ENCODE peak calls at places on chromosome 10, in six cellular contexts. One of them, this sample, is unnamed.

GRCh38 chr10:17460732-17461131 is 6.3 kb upstream of the ST8SIA6 start:
- DNase-seq in astrocyte: no peak
- DNase-seq in SK-N-SH: no peak
- DNase-seq in IMR-90: no peak
- DNase-seq in PC-3: no peak
- DNase-seq in HCT116: no peak
- DNase-seq in this sample: no peak

GRCh38 chr10:121741246-121741645 is 143.0 kb upstream of the FGFR2 start:
- DNase-seq in astrocyte: peak
- DNase-seq in SK-N-SH: no peak
- DNase-seq in IMR-90: peak
- DNase-seq in PC-3: no peak
- DNase-seq in HCT116: no peak
- DNase-seq in this sample: no peak

GRCh38 chr10:79046326-79046725 is 22.4 kb upstream of the ZMIZ1 start:
- DNase-seq in astrocyte: no peak
- DNase-seq in SK-N-SH: no peak
- DNase-seq in IMR-90: no peak
- DNase-seq in PC-3: no peak
- DNase-seq in HCT116: no peak
- DNase-seq in this sample: no peak

GRCh38 chr10:115093286-115093775 is at the start of gene ATRNL1:
- DNase-seq in astrocyte: no peak
- DNase-seq in SK-N-SH: peak
- DNase-seq in IMR-90: no peak
- DNase-seq in PC-3: no peak
- DNase-seq in HCT116: no peak
- DNase-seq in this sample: peak

GRCh38 chr10:128054163-128054970 is 71.9 kb downstream of the MKI67 start:
- DNase-seq in astrocyte: no peak
- DNase-seq in SK-N-SH: no peak
- DNase-seq in IMR-90: no peak
- DNase-seq in PC-3: no peak
- DNase-seq in HCT116: no peak
- DNase-seq in this sample: no peak

GRCh38 chr10:79102056-79102874 is 33.5 kb downstream of the ZMIZ1 start:
- DNase-seq in astrocyte: peak
- DNase-seq in SK-N-SH: peak
- DNase-seq in IMR-90: peak
- DNase-seq in PC-3: peak
- DNase-seq in HCT116: no peak
- DNase-seq in this sample: peak

GRCh38 chr10:101833466-101833865 is 10.1 kb downstream of the KCNIP2 start:
- DNase-seq in astrocyte: no peak
- DNase-seq in SK-N-SH: no peak
- DNase-seq in IMR-90: no peak
- DNase-seq in PC-3: no peak
- DNase-seq in HCT116: no peak
- DNase-seq in this sample: no peak

GRCh38 chr10:127619550-127619949 is 70.4 kb downstream of the NPS start:
- DNase-seq in astrocyte: no peak
- DNase-seq in SK-N-SH: no peak
- DNase-seq in IMR-90: no peak
- DNase-seq in PC-3: no peak
- DNase-seq in HCT116: no peak
- DNase-seq in this sample: no peak

GRCh38 chr10:70585555-70586243 is 16.8 kb downstream of the PRF1 start:
- DNase-seq in astrocyte: no peak
- DNase-seq in SK-N-SH: no peak
- DNase-seq in IMR-90: no peak
- DNase-seq in PC-3: no peak
- DNase-seq in HCT116: no peak
- DNase-seq in this sample: no peak

GRCh38 chr10:129335396-129335795 is 131.6 kb upstream of the MGMT start:
- DNase-seq in astrocyte: no peak
- DNase-seq in SK-N-SH: no peak
- DNase-seq in IMR-90: no peak
- DNase-seq in PC-3: no peak
- DNase-seq in HCT116: no peak
- DNase-seq in this sample: no peak

GRCh38 chr10:13100349-13101294 is 659 bp downstream of the OPTN start:
- DNase-seq in astrocyte: peak
- DNase-seq in SK-N-SH: no peak
- DNase-seq in IMR-90: peak
- DNase-seq in PC-3: peak
- DNase-seq in HCT116: no peak
- DNase-seq in this sample: peak

GRCh38 chr10:31320598-31321211 is 1.7 kb downstream of the ZEB1 start:
- DNase-seq in astrocyte: peak
- DNase-seq in SK-N-SH: peak
- DNase-seq in IMR-90: peak
- DNase-seq in PC-3: peak
- DNase-seq in HCT116: no peak
- DNase-seq in this sample: peak

GRCh38 chr10:102342958-102343357 is 52.5 kb upstream of the NFKB2 start:
- DNase-seq in astrocyte: peak
- DNase-seq in SK-N-SH: no peak
- DNase-seq in IMR-90: peak
- DNase-seq in PC-3: peak
- DNase-seq in HCT116: no peak
- DNase-seq in this sample: peak

DNA sequence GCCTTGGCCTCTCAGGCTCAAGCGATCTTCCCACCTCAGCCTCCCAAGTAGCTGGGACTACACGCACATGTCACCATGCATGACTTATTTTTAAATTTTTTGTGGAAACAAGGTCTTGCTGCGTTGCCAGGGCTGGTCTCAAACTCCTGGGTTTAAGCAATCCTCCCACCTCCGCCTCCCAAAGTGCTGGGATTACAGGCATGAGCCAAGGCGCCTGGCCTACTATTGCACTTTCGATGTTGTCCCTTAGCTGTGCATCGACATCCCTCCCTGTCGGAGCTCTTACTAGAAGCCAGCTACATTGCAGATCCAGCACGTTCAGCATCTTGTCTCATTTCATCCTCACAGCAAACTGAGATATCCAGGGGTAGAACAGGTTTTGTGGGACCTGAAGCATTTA is 205.5 kb upstream of the TCF7L2 start:
- DNase-seq in astrocyte: no peak
- DNase-seq in SK-N-SH: no peak
- DNase-seq in IMR-90: no peak
- DNase-seq in PC-3: no peak
- DNase-seq in HCT116: no peak
- DNase-seq in this sample: no peak
- H3K4me2 ChIP-seq in astrocyte: no peak
- H3K4me2 ChIP-seq in SK-N-SH: no peak
- H3K4me2 ChIP-seq in IMR-90: no peak
- H3K4me2 ChIP-seq in PC-3: no peak
- H3K4me2 ChIP-seq in HCT116: no peak
- H3K4me2 ChIP-seq in this sample: no peak

GRCh38 chr10:61900829-61901783 is at the start of gene ARID5B:
- DNase-seq in astrocyte: peak
- DNase-seq in SK-N-SH: peak
- DNase-seq in IMR-90: peak
- DNase-seq in PC-3: peak
- DNase-seq in HCT116: peak
- DNase-seq in this sample: peak

GRCh38 chr10:61903184-61903990 is 1.9 kb downstream of the ARID5B start:
- DNase-seq in astrocyte: peak
- DNase-seq in SK-N-SH: peak
- DNase-seq in IMR-90: peak
- DNase-seq in PC-3: peak
- DNase-seq in HCT116: peak
- DNase-seq in this sample: peak

GRCh38 chr10:61903991-61904350 is 2.5 kb downstream of the ARID5B start:
- DNase-seq in astrocyte: no peak
- DNase-seq in SK-N-SH: no peak
- DNase-seq in IMR-90: peak
- DNase-seq in PC-3: peak
- DNase-seq in HCT116: no peak
- DNase-seq in this sample: peak

GRCh38 chr10:61901829-61902447 is 439 bp downstream of the ARID5B start:
- DNase-seq in astrocyte: peak
- DNase-seq in SK-N-SH: no peak
- DNase-seq in IMR-90: no peak
- DNase-seq in PC-3: no peak
- DNase-seq in HCT116: no peak
- DNase-seq in this sample: peak

GRCh38 chr10:61902448-61903183 is 1.1 kb downstream of the ARID5B start:
- DNase-seq in astrocyte: peak
- DNase-seq in SK-N-SH: peak
- DNase-seq in IMR-90: peak
- DNase-seq in PC-3: peak
- DNase-seq in HCT116: peak
- DNase-seq in this sample: peak
- H3K4me2 ChIP-seq in astrocyte: peak
- H3K4me2 ChIP-seq in SK-N-SH: peak
- H3K4me2 ChIP-seq in IMR-90: peak
- H3K4me2 ChIP-seq in PC-3: peak
- H3K4me2 ChIP-seq in HCT116: peak
- H3K4me2 ChIP-seq in this sample: peak

DNA sequence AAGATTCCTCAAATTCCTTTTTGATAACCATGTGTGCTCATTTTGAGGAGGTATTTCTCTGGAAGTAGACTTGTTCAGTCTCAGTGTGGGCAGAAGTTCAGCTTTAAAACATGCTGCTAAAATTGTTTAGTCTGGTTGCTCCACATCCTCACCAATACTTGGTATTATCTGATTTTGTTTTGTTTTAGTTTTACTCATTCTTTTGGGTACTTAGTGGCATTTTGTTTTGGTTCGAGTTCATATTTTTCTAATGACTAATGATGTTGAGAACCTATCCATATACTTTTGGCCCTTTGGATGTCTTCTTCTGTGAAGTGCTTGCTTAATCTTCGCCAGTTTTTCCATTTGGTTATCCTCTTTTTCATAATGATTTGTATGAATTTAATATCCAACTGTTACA is 694.2 kb upstream of the FZD8 start:
- DNase-seq in astrocyte: peak
- DNase-seq in SK-N-SH: no peak
- DNase-seq in IMR-90: peak
- DNase-seq in PC-3: no peak
- DNase-seq in HCT116: no peak
- DNase-seq in this sample: peak
- H3K4me2 ChIP-seq in astrocyte: no peak
- H3K4me2 ChIP-seq in SK-N-SH: no peak
- H3K4me2 ChIP-seq in IMR-90: peak
- H3K4me2 ChIP-seq in PC-3: no peak
- H3K4me2 ChIP-seq in HCT116: no peak
- H3K4me2 ChIP-seq in this sample: no peak

GRCh38 chr10:91013985-91014384 is 93.1 kb upstream of the ANKRD1 start:
- DNase-seq in astrocyte: no peak
- DNase-seq in SK-N-SH: no peak
- DNase-seq in IMR-90: no peak
- DNase-seq in PC-3: no peak
- DNase-seq in HCT116: no peak
- DNase-seq in this sample: no peak
- H3K4me2 ChIP-seq in astrocyte: no peak
- H3K4me2 ChIP-seq in SK-N-SH: no peak
- H3K4me2 ChIP-seq in IMR-90: no peak
- H3K4me2 ChIP-seq in PC-3: no peak
- H3K4me2 ChIP-seq in HCT116: no peak
- H3K4me2 ChIP-seq in this sample: no peak

GRCh38 chr10:22319559-22320558 is 1.0 kb upstream of the BMI1 start:
- DNase-seq in astrocyte: no peak
- DNase-seq in SK-N-SH: no peak
- DNase-seq in IMR-90: no peak
- DNase-seq in PC-3: peak
- DNase-seq in HCT116: no peak
- DNase-seq in this sample: peak

GRCh38 chr10:22318772-22319171 is 2.1 kb upstream of the BMI1 start:
- DNase-seq in astrocyte: no peak
- DNase-seq in SK-N-SH: no peak
- DNase-seq in IMR-90: no peak
- DNase-seq in PC-3: peak
- DNase-seq in HCT116: no peak
- DNase-seq in this sample: no peak

GRCh38 chr10:22316286-22317120 is at the start of gene COMMD3:
- DNase-seq in astrocyte: peak
- DNase-seq in SK-N-SH: peak
- DNase-seq in IMR-90: peak
- DNase-seq in PC-3: peak
- DNase-seq in HCT116: no peak
- DNase-seq in this sample: peak

GRCh38 chr10:22317121-22317370 is 858 bp downstream of the COMMD3 start:
- DNase-seq in astrocyte: no peak
- DNase-seq in SK-N-SH: no peak
- DNase-seq in IMR-90: no peak
- DNase-seq in PC-3: no peak
- DNase-seq in HCT116: no peak
- DNase-seq in this sample: peak

GRCh38 chr10:22317771-22318565 is 1.8 kb downstream of the COMMD3 start:
- DNase-seq in astrocyte: no peak
- DNase-seq in SK-N-SH: no peak
- DNase-seq in IMR-90: no peak
- DNase-seq in PC-3: peak
- DNase-seq in HCT116: no peak
- DNase-seq in this sample: no peak
- H3K4me2 ChIP-seq in astrocyte: peak
- H3K4me2 ChIP-seq in SK-N-SH: peak
- H3K4me2 ChIP-seq in IMR-90: no peak
- H3K4me2 ChIP-seq in PC-3: peak
- H3K4me2 ChIP-seq in HCT116: peak
- H3K4me2 ChIP-seq in this sample: no peak

DNA sequence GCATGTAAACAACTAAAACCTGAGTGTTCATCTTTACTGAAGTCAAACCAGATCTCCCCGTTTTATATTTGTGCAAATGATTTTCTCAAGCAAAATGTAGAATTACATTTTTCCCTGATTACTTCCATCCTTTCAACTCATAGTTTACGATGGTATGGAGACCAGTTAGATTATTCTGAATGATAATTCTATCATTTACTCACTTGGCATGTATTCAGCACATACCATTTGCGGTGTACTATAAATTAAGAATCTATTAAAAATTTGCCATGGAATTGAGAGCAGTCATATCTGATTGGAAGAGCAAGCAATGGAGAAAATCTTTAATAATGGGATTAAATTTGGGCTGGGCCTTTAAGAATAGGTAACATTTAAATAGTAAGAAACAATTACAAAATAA is 22.4 kb downstream of the DNAJC1 start:
- DNase-seq in astrocyte: no peak
- DNase-seq in SK-N-SH: no peak
- DNase-seq in IMR-90: no peak
- DNase-seq in PC-3: peak
- DNase-seq in HCT116: no peak
- DNase-seq in this sample: no peak
- H3K4me2 ChIP-seq in astrocyte: no peak
- H3K4me2 ChIP-seq in SK-N-SH: peak
- H3K4me2 ChIP-seq in IMR-90: no peak
- H3K4me2 ChIP-seq in PC-3: no peak
- H3K4me2 ChIP-seq in HCT116: no peak
- H3K4me2 ChIP-seq in this sample: no peak

This sample was measured in mesenchymal stem cell.